ENCODE peak calls at places on chromosome 7, in four cellular contexts. P, B, J and T are unnamed samples.

GRCh38 chr7:46386428-46387399 is 465.6 kb upstream of the IGFBP3 start:
- DNase-seq in P (no peak), B (no peak), J (no peak), T (no peak)

GRCh38 chr7:27314111-27314510 is 71.5 kb downstream of the EVX1 start:
- DNase-seq in P (no peak), B (no peak), J (no peak), T (no peak)

GRCh38 chr7:10237306-10237705 is 736.4 kb upstream of the PHF14 start:
- DNase-seq in P (no peak), B (peak), J (no peak), T (no peak)

GRCh38 chr7:108613147-108613948 is 43.7 kb downstream of the DNAJB9 start:
- DNase-seq in P (no peak), B (peak), J (no peak), T (no peak)

GRCh38 chr7:98286701-98287485 is 5.4 kb downstream of the BRI3 start:
- DNase-seq in P (peak), B (no peak), J (no peak), T (peak)

GRCh38 chr7:140810830-140811556 is 113.7 kb downstream of the BRAF start:
- DNase-seq in P (peak), B (peak), J (peak), T (peak)

GRCh38 chr7:101216860-101217387 is 457 bp downstream of the PLOD3 start:
- DNase-seq in P (no peak), B (no peak), J (no peak), T (no peak)

GRCh38 chr7:6530626-6531491 is 20.4 kb downstream of the GRID2IP start:
- DNase-seq in P (peak), B (no peak), J (no peak), T (no peak)

GRCh38 chr7:106947244-106947728 is 82.2 kb downstream of the PIK3CG start:
- DNase-seq in P (peak), B (peak), J (no peak), T (no peak)

GRCh38 chr7:44396931-44397525 is 71.6 kb upstream of the CAMK2B start:
- DNase-seq in P (no peak), B (no peak), J (no peak), T (no peak)

GRCh38 chr7:143415696-143416095 is 7.0 kb upstream of the EPHA1 start:
- DNase-seq in P (no peak), B (no peak), J (no peak), T (no peak)

GRCh38 chr7:104160375-104160774 is 47.4 kb downstream of the ORC5 start:
- DNase-seq in P (no peak), B (no peak), J (no peak), T (no peak)

GRCh38 chr7:21526448-21526847 is 16.4 kb upstream of the DNAH11 start:
- DNase-seq in P (no peak), B (no peak), J (no peak), T (no peak)

GRCh38 chr7:158976468-158976848 is 120.1 kb downstream of the DYNC2I1 start:
- DNase-seq in P (no peak), B (peak), J (no peak), T (no peak)

GRCh38 chr7:150787321-150788281 is 12.6 kb downstream of the TMEM176B start:
- DNase-seq in P (no peak), B (no peak), J (no peak), T (no peak)

GRCh38 chr7:95602421-95602820 is 6.1 kb upstream of the PDK4 start:
- DNase-seq in P (no peak), B (no peak), J (no peak), T (no peak)

GRCh38 chr7:81284576-81284975 is 365.7 kb upstream of the SEMA3C start:
- DNase-seq in P (no peak), B (no peak), J (no peak), T (no peak)

GRCh38 chr7:156308976-156309620 is 331.5 kb upstream of the RNF32 start:
- DNase-seq in P (no peak), B (no peak), J (no peak), T (no peak)

DNA sequence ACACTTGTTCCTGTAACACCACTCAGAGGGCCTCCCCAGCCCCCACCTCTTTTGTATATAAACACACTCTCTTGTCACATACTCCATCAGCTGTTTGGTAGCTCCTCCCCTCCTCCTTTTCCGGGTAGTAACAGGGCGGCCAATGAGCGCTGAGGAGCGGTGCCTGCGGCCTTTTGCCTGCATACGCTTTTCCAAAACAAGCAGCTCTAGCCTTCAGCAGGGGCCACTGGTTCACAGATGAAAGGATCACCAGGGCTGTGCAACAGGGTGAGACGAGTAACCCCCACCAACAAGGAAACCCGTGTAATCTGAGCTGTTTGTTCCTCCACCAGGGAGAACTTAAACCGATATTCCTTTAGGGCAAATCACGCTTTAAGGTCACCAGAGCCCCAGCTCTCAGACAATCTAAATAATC is 3.9 kb downstream of the UBE2H start:
- DNase-seq in P (peak), B (peak), J (peak), T (peak)
- TF ChIP-seq POLR2AphosphoS5 in P (peak), B (peak), J (peak), T (peak)

GRCh38 chr7:84076219-84076618 is 118.4 kb downstream of the SEMA3A start:
- DNase-seq in P (no peak), B (no peak), J (no peak), T (no peak)

GRCh38 chr7:84069036-84069435 is 125.6 kb downstream of the SEMA3A start:
- DNase-seq in P (no peak), B (no peak), J (no peak), T (no peak)

GRCh38 chr7:84070101-84070500 is 124.5 kb downstream of the SEMA3A start:
- DNase-seq in P (no peak), B (no peak), J (no peak), T (no peak)

GRCh38 chr7:84070770-84071169 is 123.8 kb downstream of the SEMA3A start:
- DNase-seq in P (no peak), B (peak), J (no peak), T (no peak)

DNA sequence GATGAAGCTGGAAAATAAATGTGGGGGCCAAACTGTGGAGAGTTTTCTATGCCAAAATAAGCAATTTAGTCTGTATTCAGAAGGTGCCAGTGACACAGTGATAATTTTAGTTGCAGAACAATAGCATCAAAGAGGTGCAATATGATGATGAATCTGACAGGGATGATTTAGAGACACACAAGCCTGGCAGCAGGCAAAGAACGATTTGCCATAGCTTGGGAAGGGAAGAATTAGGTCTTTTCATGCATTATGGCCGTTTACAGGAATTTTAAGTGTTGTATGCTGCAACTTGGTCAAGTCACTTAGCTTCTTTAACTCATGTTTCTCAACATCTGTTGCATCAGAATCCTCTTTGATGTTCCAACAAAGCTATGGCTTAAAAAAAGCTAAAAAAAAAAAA is 121.1 kb downstream of the SEMA3A start:
- DNase-seq in P (no peak), B (peak), J (no peak), T (no peak)
- TF ChIP-seq EP300 in P (no peak), B (peak), J (no peak), T (no peak)

DNA sequence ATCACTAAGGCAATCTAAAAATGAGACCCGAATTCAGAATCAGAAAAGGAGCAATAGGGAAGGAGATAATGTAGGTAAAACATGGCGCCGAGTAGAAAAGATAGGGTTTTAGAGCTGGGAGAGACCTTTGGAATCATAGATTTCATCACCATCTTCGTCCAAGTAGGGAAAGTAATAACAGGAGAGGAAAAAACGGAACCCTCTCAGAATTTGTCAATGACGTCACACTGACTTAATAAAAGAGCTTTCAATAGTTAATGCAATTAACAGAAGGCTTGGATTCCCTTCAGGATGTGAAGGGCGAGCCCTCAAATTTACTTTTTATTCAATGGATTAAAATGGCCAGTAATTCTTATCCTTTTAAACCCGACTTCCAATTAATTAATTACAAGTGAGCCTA is 959 bp upstream of the UBN2 start:
- DNase-seq in P (no peak), B (peak), J (no peak), T (no peak)
- H3K27ac ChIP-seq in P (peak), B (peak), J (peak), T (peak)

GRCh38 chr7:157347217-157347904 is 10.6 kb downstream of the DNAJB6 start:
- DNase-seq in P (no peak), B (no peak), J (no peak), T (no peak)
- TF ChIP-seq POLR2AphosphoS5 in P (peak), B (no peak), J (peak), T (no peak)